ENCODE peak calls at places on chromosomes 13 and 19, in four cellular contexts. V is KG1; G is activated CD4-positive, alpha-beta T cell treated with anti-CD3 and anti-CD28 coated beads, Interleukin-2, amount 10 ng/mL, durations not matched to agents 7 days and 5 days; C is stromal cell of bone marrow. P is an unnamed sample.

GRCh38 chr13:34748078-34748477 is 194.0 kb upstream of the NBEA start:
- DNase-seq in V (no peak), G (no peak), C (peak; percentile 15), P (no peak)

GRCh38 chr19:34120846-34121639 is 51.3 kb upstream of the LSM14A start:
- DNase-seq in V (no peak), G (peak; percentile 68), C (peak; percentile 33), P (peak; percentile 52)

GRCh38 chr19:7907544-7907943 is 3.9 kb downstream of the MAP2K7 start:
- DNase-seq in V (no peak), G (no peak), C (no peak), P (no peak)

GRCh38 chr13:41746259-41746658 is 214.7 kb downstream of the VWA8 start:
- DNase-seq in V (no peak), G (no peak), C (peak; percentile 68), P (no peak)

GRCh38 chr13:42076309-42076713 is 27.9 kb downstream of the DGKH start:
- DNase-seq in V (no peak), G (no peak), C (no peak), P (no peak)

GRCh38 chr19:47157455-47158321 is 27.1 kb downstream of the SAE1 start:
- DNase-seq in V (peak; percentile 56), G (peak; percentile 60), C (no peak), P (no peak)

GRCh38 chr19:18208098-18208951 is 4.5 kb upstream of the RAB3A start:
- DNase-seq in V (no peak), G (peak; percentile 54), C (peak; percentile 74), P (peak; percentile 55)

GRCh38 chr13:110965038-110965754 is 50.3 kb upstream of the ANKRD10 start:
- DNase-seq in V (no peak), G (peak; percentile 40), C (peak; percentile 61), P (no peak)

GRCh38 chr19:44680536-44680935 is 9.3 kb downstream of the CEACAM19 start:
- DNase-seq in V (no peak), G (no peak), C (no peak), P (no peak)

GRCh38 chr19:18513868-18514267 is 8.0 kb downstream of the ELL start:
- DNase-seq in V (no peak), G (no peak), C (no peak), P (no peak)

GRCh38 chr19:19372656-19373416 is 32.6 kb upstream of the GATAD2A start:
- DNase-seq in V (peak; percentile 59), G (peak; percentile 55), C (no peak), P (no peak)

GRCh38 chr19:4914736-4915501 is 5.6 kb downstream of the UHRF1 start:
- DNase-seq in V (no peak), G (peak; percentile 87), C (no peak), P (peak; percentile 62)

GRCh38 chr19:4291200-4291732 is 10.9 kb downstream of the TMIGD2 start:
- DNase-seq in V (no peak), G (no peak), C (no peak), P (no peak)

GRCh38 chr13:94351292-94352000 is 128.0 kb downstream of the DCT start:
- DNase-seq in V (no peak), G (no peak), C (peak; percentile 60), P (no peak)

GRCh38 chr19:11034449-11035213 is 54.6 kb upstream of the LDLR start:
- DNase-seq in V (no peak), G (no peak), C (no peak), P (no peak)

GRCh38 chr13:101307181-101307701 is 109.1 kb downstream of the NALCN start:
- DNase-seq in V (peak; percentile 7), G (no peak), C (no peak), P (no peak)

GRCh38 chr19:21440321-21440720 is 43.4 kb downstream of the ZNF493 start:
- DNase-seq in V (no peak), G (no peak), C (no peak), P (no peak)

GRCh38 chr13:113895436-113895835 is 31.6 kb upstream of the GAS6 start:
- DNase-seq in V (no peak), G (no peak), C (no peak), P (no peak)

GRCh38 chr13:99468971-99469545 is 32.2 kb upstream of the TM9SF2 start:
- DNase-seq in V (no peak), G (no peak), C (no peak), P (no peak)

GRCh38 chr19:31296741-31297390 is 52.4 kb downstream of the TSHZ3 start:
- DNase-seq in V (no peak), G (no peak), C (no peak), P (no peak)

GRCh38 chr19:19661675-19662251 is 1.7 kb downstream of the ATP13A1 start:
- DNase-seq in V (no peak), G (peak; percentile 56), C (no peak), P (no peak)

GRCh38 chr19:39403331-39404312 is 3.0 kb upstream of the ZFP36 start:
- DNase-seq in V (peak; percentile 36), G (peak; percentile 91), C (peak; percentile 99), P (peak; percentile 96)

GRCh38 chr19:38713227-38713649 is 31.0 kb downstream of the CAPN12 start:
- DNase-seq in V (no peak), G (no peak), C (no peak), P (no peak)

GRCh38 chr19:18520848-18521691 is 800 bp downstream of the ELL start:
- DNase-seq in V (peak; percentile 8), G (peak; percentile 26), C (no peak), P (no peak)

GRCh38 chr19:38977445-38978314 is 2.1 kb upstream of the FBXO17 start:
- DNase-seq in V (no peak), G (peak; percentile 22), C (no peak), P (peak; percentile 10)

GRCh38 chr19:45162464-45163143 is 1.8 kb upstream of the NKPD1 start:
- DNase-seq in V (no peak), G (no peak), C (no peak), P (no peak)

GRCh38 chr19:35266904-35267817 is 1.6 kb upstream of the USF2 start:
- DNase-seq in V (no peak), G (peak; percentile 34), C (no peak), P (no peak)

GRCh38 chr13:76773695-76774094 is 112.5 kb downstream of the KCTD12 start:
- DNase-seq in V (no peak), G (no peak), C (peak; percentile 55), P (no peak)

GRCh38 chr13:51331354-51331861 is 8.1 kb upstream of the SERPINE3 start:
- DNase-seq in V (no peak), G (no peak), C (no peak), P (no peak)

P was measured in stimulated activated CD4-positive, alpha-beta T cell treated with anti-CD3 and anti-CD28 coated beads, TNF-alpha, amount 100 ng/mL, for 24 hours.